ENCODE peak calls at places on chromosomes 11 and 22, in nine cellular contexts. O is NCI-H69, S is RWPE1, K is GM18507, L is mucosa of descending colon, T is HCT116, D is fibroblast of mammary gland, U is heart left ventricle, H is NCI-H460. J is an unnamed sample.

GRCh38 chr11:66617148-66617814 is 851 bp downstream of the RBM14 start:
- DNase-seq in O (no peak), S (peak), K (no peak), L (no peak), T (no peak), D (peak), U (peak), H (no peak), J (peak)

GRCh38 chr11:110497204-110497987 is 67.6 kb downstream of the FDX1 start:
- DNase-seq in O (peak), S (no peak), K (no peak), L (no peak), T (no peak), D (no peak), U (no peak), H (no peak), J (no peak)

GRCh38 chr22:39302431-39302960 is 16.9 kb downstream of the RPL3 start:
- DNase-seq in O (no peak), S (no peak), K (no peak), L (no peak), T (no peak), D (no peak), U (no peak), H (no peak), J (no peak)

GRCh38 chr22:45296628-45297297 is 12.0 kb downstream of the UPK3A start:
- DNase-seq in O (no peak), S (no peak), K (no peak), L (no peak), T (no peak), D (no peak), U (no peak), H (no peak), J (no peak)

GRCh38 chr11:3807856-3808845 is at the start of gene PGAP2:
- DNase-seq in O (peak), S (peak), K (peak), L (peak), T (peak), D (peak), U (peak), H (peak), J (peak)

GRCh38 chr11:115606223-115607220 is 102.3 kb upstream of the CADM1 start:
- DNase-seq in O (peak), S (no peak), K (no peak), L (no peak), T (no peak), D (no peak), U (peak), H (no peak), J (no peak)

GRCh38 chr11:125674210-125674609 is 6.4 kb downstream of the ACRV1 start:
- DNase-seq in O (no peak), S (no peak), K (no peak), L (no peak), T (no peak), D (no peak), U (no peak), H (no peak), J (no peak)

GRCh38 chr11:129979046-129979605 is 23.5 kb downstream of the PRDM10 start:
- DNase-seq in O (no peak), S (no peak), K (no peak), L (no peak), T (no peak), D (no peak), U (no peak), H (no peak), J (no peak)

GRCh38 chr11:113384551-113384950 is 3.0 kb upstream of the ANKK1 start:
- DNase-seq in O (peak), S (peak), K (no peak), L (no peak), T (no peak), D (peak), U (no peak), H (no peak), J (peak)

GRCh38 chr11:132780051-132780450 is 752.2 kb downstream of the OPCML start:
- DNase-seq in O (no peak), S (no peak), K (no peak), L (no peak), T (no peak), D (no peak), U (no peak), H (no peak), J (no peak)

GRCh38 chr11:58923300-58923788 is 15.9 kb upstream of the GLYATL1 start:
- DNase-seq in O (peak), S (no peak), K (no peak), L (peak), T (peak), D (peak), U (no peak), H (peak), J (no peak)

GRCh38 chr11:101880208-101880607 is 34.6 kb upstream of the CEP126 start:
- DNase-seq in O (peak), S (no peak), K (no peak), L (peak), T (peak), D (peak), U (no peak), H (peak), J (peak)

J was measured in trophoblast cell.